ENCODE peak calls at places on chromosome 13, in four cellular contexts. O is mesendoderm, X is H1, J is IMR-90. M is an unnamed sample. For H3K79me1, the result is how much of the 10 kb centered on the place peaks cover.

GRCh38 chr13:77028202-77028601 is 1.2 kb upstream of the FBXL3 start:
- DNase-seq in O (peak), X (no peak), J (no peak), M (no peak)

GRCh38 chr13:112445411-112446271 is 69.5 kb downstream of the SPACA7 start:
- DNase-seq in O (no peak), X (no peak), J (no peak), M (peak)

GRCh38 chr13:97212540-97213146 is 9.5 kb upstream of the MBNL2 start:
- DNase-seq in O (peak), X (no peak), J (peak), M (no peak)

GRCh38 chr13:49569993-49570689 is 15.2 kb downstream of the RCBTB1 start:
- DNase-seq in O (no peak), X (no peak), J (no peak), M (no peak)

GRCh38 chr13:66567899-66568612 is 662.1 kb downstream of the PCDH9 start:
- DNase-seq in O (peak), X (no peak), J (no peak), M (no peak)

GRCh38 chr13:107608736-107609135 is 606.6 kb downstream of the LIG4 start:
- DNase-seq in O (no peak), X (no peak), J (no peak), M (no peak)

GRCh38 chr13:50334944-50335343 is 319.7 kb downstream of the KCNRG start:
- DNase-seq in O (peak), X (no peak), J (peak), M (no peak)

GRCh38 chr13:66926851-66927524 is 303.1 kb downstream of the PCDH9 start:
- DNase-seq in O (no peak), X (no peak), J (peak), M (no peak)

GRCh38 chr13:40993119-40993518 is 26.0 kb downstream of the ELF1 start:
- DNase-seq in O (peak), X (no peak), J (no peak), M (peak)

GRCh38 chr13:26017196-26017921 is 34.5 kb downstream of the SHISA2 start:
- DNase-seq in O (no peak), X (no peak), J (no peak), M (no peak)

GRCh38 chr13:65260938-65261880 is 1968.9 kb downstream of the PCDH9 start:
- DNase-seq in O (no peak), X (no peak), J (no peak), M (no peak)

GRCh38 chr13:82878536-82878935 is 1003.7 kb downstream of the SLITRK1 start:
- DNase-seq in O (no peak), X (no peak), J (no peak), M (no peak)

GRCh38 chr13:66087149-66087780 is 1142.9 kb downstream of the PCDH9 start:
- DNase-seq in O (no peak), X (no peak), J (peak), M (no peak)

GRCh38 chr13:80195649-80196048 is 145.3 kb downstream of the SPRY2 start:
- DNase-seq in O (no peak), X (no peak), J (no peak), M (no peak)

GRCh38 chr13:79212064-79212619 is 193.9 kb downstream of the RBM26 start:
- DNase-seq in O (no peak), X (no peak), J (no peak), M (no peak)

GRCh38 chr13:110528911-110529310 is 32.6 kb downstream of the RAB20 start:
- DNase-seq in O (peak), X (no peak), J (no peak), M (no peak)

GRCh38 chr13:110529522-110530311 is 31.8 kb downstream of the RAB20 start:
- DNase-seq in O (no peak), X (no peak), J (no peak), M (no peak)

GRCh38 chr13:110530839-110531499 is 30.6 kb downstream of the RAB20 start:
- DNase-seq in O (no peak), X (no peak), J (no peak), M (no peak)

GRCh38 chr13:110533771-110534670 is 27.5 kb downstream of the RAB20 start:
- DNase-seq in O (peak), X (no peak), J (no peak), M (no peak)

DNA sequence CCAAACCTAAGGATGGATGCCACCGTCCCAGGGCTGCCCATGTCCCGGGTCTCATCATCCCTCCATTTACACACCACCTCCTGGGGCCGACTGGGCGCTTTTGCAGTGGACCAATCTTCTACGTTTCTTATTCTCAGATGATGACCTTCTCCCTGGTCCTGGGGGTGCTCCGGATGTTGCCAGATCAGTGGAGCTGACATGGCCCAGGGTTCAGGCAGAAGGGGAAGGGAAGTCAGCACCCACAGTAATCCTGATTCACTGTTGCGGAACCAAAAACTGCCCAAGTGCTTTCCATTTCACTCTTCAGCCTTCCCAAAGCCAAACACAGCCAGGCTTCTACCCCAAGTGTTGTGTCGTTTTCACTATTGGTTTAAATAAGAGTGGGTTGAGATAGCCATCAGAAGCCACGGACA is 29.8 kb downstream of the RAB20 start:
- DNase-seq in O (no peak), X (no peak), J (no peak), M (no peak)
- H3K79me1 ChIP-seq in O (under half), X (under half), J (under half), M (under half)

GRCh38 chr13:22936228-22936627 is 244.6 kb upstream of the SGCG start:
- DNase-seq in O (no peak), X (no peak), J (no peak), M (no peak)
- H4K5ac ChIP-seq in O (no peak), X (no peak), J (no peak), M (no peak)

GRCh38 chr13:30869491-30869890 is 36.6 kb upstream of the MEDAG start:
- DNase-seq in O (no peak), X (no peak), J (peak), M (no peak)
- H3K79me1 ChIP-seq in O (under half), X (under half), J (under half), M (under half)

DNA sequence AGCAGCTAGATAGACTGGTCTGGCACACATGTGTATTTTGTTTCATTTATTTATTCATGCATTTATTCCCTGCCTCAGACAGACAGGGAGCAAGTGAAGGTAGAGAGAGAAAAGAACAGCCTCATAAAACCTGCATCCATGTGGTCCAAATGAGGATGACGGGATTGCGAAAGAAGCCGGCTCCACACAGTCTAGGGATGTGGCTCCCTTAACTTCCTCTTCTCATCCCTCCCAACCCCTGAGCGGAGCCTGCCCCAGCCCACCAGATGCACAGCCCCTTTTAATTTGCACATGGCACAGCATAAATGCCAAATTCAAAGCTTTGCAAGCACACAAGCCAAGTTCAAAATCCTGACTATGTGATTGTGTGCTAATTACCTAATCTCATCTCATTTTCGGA is 156.6 kb downstream of the DCT start:
- DNase-seq in O (no peak), X (no peak), J (no peak), M (no peak)
- H4K5ac ChIP-seq in O (no peak), X (no peak), J (no peak), M (no peak)

GRCh38 chr13:98530236-98530635 is 46.7 kb downstream of the STK24 start:
- DNase-seq in O (no peak), X (no peak), J (no peak), M (no peak)
- H3K79me1 ChIP-seq in O (under half), X (under half), J (under half), M (under half)

GRCh38 chr13:99905224-99905623 is 66.3 kb downstream of the ZIC5 start:
- DNase-seq in O (no peak), X (no peak), J (no peak), M (no peak)
- H4K5ac ChIP-seq in O (no peak), X (peak), J (no peak), M (no peak)

M was measured in H9.